ENCODE peak calls at places on chromosomes 6 and 20, in six cellular contexts. D is stomach, M is mesendoderm, R is IMR-90, C is PC-3, V is right lobe of liver. A is an unnamed sample. For H3K36me3, the result is how much of the 10 kb centered on the place peaks cover.

GRCh38 chr6:82507112-82507511 is 143.5 kb downstream of the TPBG start:
- DNase-seq in R (no peak), C (peak), D (no peak), M (no peak), V (no peak), A (no peak)

GRCh38 chr6:82084324-82084920 is 163.1 kb downstream of the IBTK start:
- DNase-seq in D (no peak), M (no peak), V (no peak), R (no peak), C (no peak), A (no peak)

GRCh38 chr6:152127429-152128165 is 320.1 kb downstream of the ESR1 start:
- DNase-seq in M (peak), V (no peak), R (no peak), D (no peak), C (peak), A (no peak)

GRCh38 chr6:42030585-42031506 is 19.5 kb upstream of the TAF8 start:
- DNase-seq in R (no peak), V (no peak), C (no peak), D (no peak), M (peak), A (no peak)

GRCh38 chr6:31874084-31874670 is 4.6 kb downstream of the SLC44A4 start:
- DNase-seq in C (peak), V (no peak), M (no peak), D (no peak), R (no peak), A (no peak)

GRCh38 chr6:21164768-21165326 is 428.7 kb upstream of the SOX4 start:
- DNase-seq in R (peak), C (no peak), M (no peak), D (no peak), V (no peak), A (no peak)

GRCh38 chr20:3471397-3472021 is 691 bp downstream of the ATRN start:
- DNase-seq in D (no peak), R (no peak), C (no peak), V (no peak), M (no peak), A (no peak)

GRCh38 chr6:75934643-75935472 is 137.6 kb downstream of the IMPG1 start:
- DNase-seq in C (peak), D (no peak), M (peak), R (peak), V (no peak), A (no peak)

GRCh38 chr20:9054176-9054575 is 14.7 kb upstream of the PLCB4 start:
- DNase-seq in V (no peak), R (peak), C (no peak), D (no peak), M (no peak), A (no peak)

GRCh38 chr20:11064946-11065345 is 391.1 kb upstream of the JAG1 start:
- DNase-seq in C (no peak), V (no peak), D (no peak), R (no peak), M (no peak), A (no peak)

GRCh38 chr6:163324928-163325784 is 89.4 kb upstream of the QKI start:
- DNase-seq in R (peak), D (peak), C (peak), M (no peak), V (no peak), A (peak)

GRCh38 chr20:17731233-17731632 is 31.5 kb downstream of the BANF2 start:
- DNase-seq in C (no peak), M (no peak), R (no peak), V (no peak), D (no peak), A (no peak)

DNA sequence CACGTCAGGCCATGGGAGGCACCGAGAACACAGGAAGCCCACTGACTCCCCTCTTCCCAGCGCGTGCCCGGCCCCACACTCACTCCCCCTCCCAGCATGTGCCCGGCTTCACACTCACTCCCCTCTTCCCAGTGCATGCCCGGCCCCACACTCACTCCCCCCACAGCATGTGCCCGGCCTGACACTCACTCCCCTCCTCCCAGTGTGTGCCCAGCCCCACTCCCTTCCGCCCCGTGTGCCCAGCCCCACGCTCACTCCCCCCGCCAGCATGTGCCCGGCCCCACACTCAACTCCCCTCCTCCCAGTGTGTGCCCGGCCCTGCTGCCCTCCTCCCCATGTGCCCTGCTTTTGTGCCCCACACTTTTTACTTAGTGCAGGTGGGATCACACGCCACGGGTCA is 9.7 kb downstream of the RTEL1 start:
- DNase-seq in D (no peak), R (no peak), V (no peak), C (no peak), M (no peak), A (no peak)
- H3K36me3 ChIP-seq in D (under half), R (half or more), V (under half), C (under half), M (under half), A (half or more)

GRCh38 chr6:11366183-11366933 is 133.9 kb upstream of the NEDD9 start:
- DNase-seq in R (no peak), V (no peak), D (no peak), M (no peak), C (no peak), A (no peak)

GRCh38 chr6:11366934-11367637 is 134.6 kb upstream of the NEDD9 start:
- DNase-seq in R (no peak), C (peak), D (no peak), M (peak), V (no peak), A (no peak)

GRCh38 chr6:11362481-11363018 is 130.1 kb upstream of the NEDD9 start:
- DNase-seq in C (no peak), V (no peak), R (no peak), M (no peak), D (no peak), A (no peak)

GRCh38 chr6:11363881-11364576 is 131.6 kb upstream of the NEDD9 start:
- DNase-seq in D (no peak), C (no peak), M (no peak), V (no peak), R (no peak), A (no peak)

GRCh38 chr6:11364971-11365397 is 132.5 kb upstream of the NEDD9 start:
- DNase-seq in V (no peak), R (no peak), D (no peak), C (no peak), M (no peak), A (peak)
- H3K36me3 ChIP-seq in V (under half), R (under half), D (under half), C (under half), M (under half), A (under half)

GRCh38 chr6:34587325-34587724 is 31.2 kb upstream of the SPDEF start:
- DNase-seq in D (no peak), V (no peak), C (no peak), M (no peak), R (no peak), A (no peak)
- H3K36me3 ChIP-seq in D (under half), V (under half), C (under half), M (under half), R (under half), A (under half)

DNA sequence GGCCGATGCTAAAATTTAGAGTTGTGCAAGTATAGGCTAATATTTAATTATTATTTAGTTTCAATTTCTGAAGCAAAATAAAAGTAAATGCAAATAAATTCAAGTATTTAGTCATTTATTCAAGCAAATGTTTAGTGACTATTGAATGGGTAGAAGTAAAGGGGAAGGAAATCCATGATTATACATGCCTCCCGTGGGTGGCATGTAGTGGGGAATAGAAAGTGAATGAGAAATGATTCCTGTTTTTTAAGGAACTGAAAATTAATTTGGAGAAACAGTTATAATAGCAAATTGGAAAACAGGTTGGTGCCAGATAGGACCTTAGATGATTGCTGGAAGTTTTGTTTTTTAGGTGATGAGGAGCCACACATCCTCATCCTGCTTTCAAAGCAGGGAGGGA is 35.4 kb downstream of the FAM229B start:
- DNase-seq in V (no peak), D (no peak), C (no peak), R (no peak), M (no peak), A (no peak)
- H3K36me3 ChIP-seq in V (under half), D (under half), C (under half), R (half or more), M (under half), A (half or more)

GRCh38 chr6:38587766-38588362 is 51.9 kb downstream of the BTBD9 start:
- DNase-seq in M (no peak), V (no peak), R (peak), C (no peak), D (no peak), A (no peak)
- H3K36me3 ChIP-seq in M (under half), V (under half), R (under half), C (under half), D (under half), A (under half)

GRCh38 chr6:157181649-157182048 is 141.7 kb downstream of the TMEM242 start:
- DNase-seq in M (no peak), C (peak), R (no peak), V (no peak), D (no peak), A (no peak)
- H3K36me3 ChIP-seq in M (under half), C (under half), R (under half), V (under half), D (under half), A (half or more)

GRCh38 chr20:44900231-44900854 is 9.5 kb upstream of the PABPC1L start:
- DNase-seq in M (no peak), R (no peak), V (no peak), C (no peak), D (no peak), A (no peak)
- H3K36me3 ChIP-seq in M (under half), R (under half), V (under half), C (half or more), D (under half), A (under half)